ENCODE peak calls at places on chromosomes 6 and 20, in four cellular contexts. E is neuronal stem cell; T is CD8-positive, alpha-beta memory T cell; Y is uterus. L is an unnamed sample.

GRCh38 chr6:29737707-29738630 is 14.7 kb downstream of the HLA-F start:
- DNase-seq in E (peak; percentile 40), T (peak; percentile 59), Y (peak; percentile 68), L (peak; percentile 38)

GRCh38 chr6:136987526-136987925 is 57.2 kb downstream of the IL20RA start:
- DNase-seq in E (no peak), T (no peak), Y (no peak), L (no peak)

GRCh38 chr6:122180132-122180531 is 219.3 kb upstream of the HSF2 start:
- DNase-seq in E (no peak), T (no peak), Y (no peak), L (no peak)

GRCh38 chr6:2237001-2237400 is 8.4 kb downstream of the GMDS start:
- DNase-seq in E (no peak), T (no peak), Y (no peak), L (peak; percentile 47)

GRCh38 chr6:79719248-79719975 is 88.3 kb downstream of the SH3BGRL2 start:
- DNase-seq in E (no peak), T (no peak), Y (no peak), L (no peak)

GRCh38 chr20:10487354-10488115 is 52.4 kb downstream of the SLX4IP start:
- DNase-seq in E (no peak), T (no peak), Y (no peak), L (no peak)

GRCh38 chr6:125790403-125791150 is at the start of gene NCOA7:
- DNase-seq in E (peak; percentile 73), T (peak; percentile 73), Y (peak; percentile 78), L (peak; percentile 88)

GRCh38 chr20:19756756-19757486 is 1.1 kb upstream of the RIN2 start:
- DNase-seq in E (no peak), T (no peak), Y (no peak), L (no peak)

GRCh38 chr20:4573564-4574355 is 147.9 kb upstream of the PRND start:
- DNase-seq in E (no peak), T (no peak), Y (no peak), L (peak; percentile 86)

GRCh38 chr6:116764961-116765841 is at the start of gene FAM162B:
- DNase-seq in E (peak; percentile 40), T (no peak), Y (peak; percentile 24), L (no peak)

GRCh38 chr6:165844801-165845364 is 181.8 kb upstream of the PDE10A start:
- DNase-seq in E (no peak), T (no peak), Y (no peak), L (no peak)

GRCh38 chr6:53731906-53732636 is 62.7 kb upstream of the LRRC1 start:
- DNase-seq in E (no peak), T (no peak), Y (no peak), L (no peak)

GRCh38 chr6:37787216-37787615 is 32.3 kb upstream of the ZFAND3 start:
- DNase-seq in E (no peak), T (no peak), Y (no peak), L (no peak)

GRCh38 chr6:134689177-134689576 is 260.7 kb downstream of the ALDH8A1 start:
- DNase-seq in E (no peak), T (no peak), Y (no peak), L (no peak)

GRCh38 chr6:168676552-168677317 is 235.8 kb downstream of the SMOC2 start:
- DNase-seq in E (no peak), T (no peak), Y (peak; percentile 4), L (no peak)

GRCh38 chr6:2157441-2158127 is 87.8 kb downstream of the GMDS start:
- DNase-seq in E (no peak), T (no peak), Y (no peak), L (no peak)

GRCh38 chr6:33080127-33081089 is 4.6 kb downstream of the HLA-DPB1 start:
- DNase-seq in E (peak; percentile 65), T (no peak), Y (peak; percentile 79), L (no peak)

GRCh38 chr20:48547682-48548081 is 280.1 kb downstream of the PREX1 start:
- DNase-seq in E (no peak), T (no peak), Y (no peak), L (no peak)

GRCh38 chr20:51484141-51484815 is 58.2 kb downstream of the NFATC2 start:
- DNase-seq in E (no peak), T (no peak), Y (no peak), L (no peak)

GRCh38 chr6:105213272-105213671 is 33.5 kb upstream of the POPDC3 start:
- DNase-seq in E (no peak), T (no peak), Y (no peak), L (no peak)

GRCh38 chr20:62621251-62622110 is 20.8 kb upstream of the SLCO4A1 start:
- DNase-seq in E (no peak), T (no peak), Y (no peak), L (no peak)

GRCh38 chr6:170082067-170082466 is 208.8 kb downstream of the DLL1 start:
- DNase-seq in E (no peak), T (no peak), Y (no peak), L (peak; percentile 32)
- H3K9me3 ChIP-seq in E (no peaks in the 10 kb centered on the region), T (no peaks in the 10 kb centered on the region), Y (no peaks in the 10 kb centered on the region), L (peaks cover 24% of the 10 kb centered on the region)

DNA sequence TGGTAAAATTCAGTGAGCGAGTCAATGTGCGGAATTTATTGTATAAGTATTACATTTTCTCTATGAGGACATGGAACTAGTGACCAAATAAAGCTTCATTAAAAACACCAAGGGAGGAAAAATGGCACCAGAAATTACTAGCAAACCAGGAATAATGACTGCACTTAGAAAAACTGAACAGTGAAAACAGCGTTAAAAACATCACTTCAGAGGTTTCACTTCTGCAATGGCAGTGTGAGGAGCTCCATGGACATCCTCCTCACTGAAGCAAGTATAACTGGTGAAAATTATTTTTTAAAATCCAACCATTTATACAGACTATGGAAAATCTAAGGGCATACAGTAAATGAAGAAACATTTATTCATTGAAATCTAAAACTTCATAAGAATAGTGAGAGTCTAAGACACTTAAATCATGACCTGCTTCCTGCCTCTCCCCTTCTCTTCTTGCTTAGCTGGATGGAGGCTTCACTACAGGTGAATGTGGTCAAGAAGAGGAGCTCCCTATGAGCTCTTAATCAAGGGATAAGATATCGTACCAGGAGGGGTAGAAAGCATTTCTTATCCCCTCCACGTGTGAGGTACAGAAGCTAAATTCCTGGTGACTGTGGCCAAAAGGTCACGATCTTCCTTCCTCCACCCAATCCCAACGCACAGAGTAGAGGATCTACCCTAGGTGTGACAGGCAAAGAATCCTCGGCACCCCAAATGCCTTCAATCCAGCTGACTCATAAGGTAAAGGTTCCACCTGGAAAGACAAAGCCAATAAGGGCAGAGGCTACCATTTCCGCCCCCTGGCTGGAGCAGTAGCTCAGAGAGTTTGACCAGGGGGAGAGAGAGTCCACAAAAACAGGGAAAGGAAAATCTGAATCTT is 12.3 kb upstream of the ASF1A start:
- DNase-seq in E (no peak), T (no peak), Y (no peak), L (no peak)
- H3K4me1 ChIP-seq in E (peaks cover 2% of the 10 kb centered on the region), T (peaks cover 37% of the 10 kb centered on the region), Y (no peaks in the 10 kb centered on the region), L (peaks cover 9% of the 10 kb centered on the region)

GRCh38 chr6:357791-358341 is 33.7 kb upstream of the IRF4 start:
- DNase-seq in E (no peak), T (no peak), Y (no peak), L (no peak)
- H3K9me3 ChIP-seq in E (peaks cover 49% of the 10 kb centered on the region), T (no peaks in the 10 kb centered on the region), Y (no peaks in the 10 kb centered on the region), L (no peaks in the 10 kb centered on the region)

GRCh38 chr20:32112862-32113261 is 3.3 kb downstream of the TM9SF4 start:
- DNase-seq in E (no peak), T (no peak), Y (no peak), L (no peak)
- H3K4me1 ChIP-seq in E (peaks cover 1% of the 10 kb centered on the region), T (peaks cover 21% of the 10 kb centered on the region), Y (peaks cover 9% of the 10 kb centered on the region), L (peaks cover 10% of the 10 kb centered on the region)

DNA sequence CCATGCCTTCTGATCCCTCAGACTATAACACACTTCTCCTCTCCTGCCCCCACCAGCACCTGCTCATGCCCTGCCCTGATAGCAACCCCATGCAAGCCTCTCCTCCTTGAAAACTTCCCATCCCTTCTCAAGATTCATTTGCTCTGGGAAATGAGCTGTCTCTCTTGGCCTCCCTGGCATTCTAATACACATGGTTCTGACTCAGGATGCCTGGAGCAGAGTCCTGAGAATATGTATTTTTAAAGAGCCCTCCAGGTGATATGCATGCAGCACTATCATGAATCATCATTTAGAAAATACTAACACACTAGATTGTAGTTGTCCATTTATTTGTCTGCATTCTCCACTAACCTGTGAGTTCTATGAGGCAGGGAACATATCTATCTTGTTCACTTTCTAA is 26.6 kb downstream of the HDGFL1 start:
- DNase-seq in E (no peak), T (no peak), Y (no peak), L (no peak)
- H3K9me3 ChIP-seq in E (no peaks in the 10 kb centered on the region), T (no peaks in the 10 kb centered on the region), Y (no peaks in the 10 kb centered on the region), L (no peaks in the 10 kb centered on the region)

GRCh38 chr20:9204979-9205378 is 136.1 kb downstream of the PLCB4 start:
- DNase-seq in E (no peak), T (no peak), Y (no peak), L (no peak)
- H3K4me1 ChIP-seq in E (peaks cover 2% of the 10 kb centered on the region), T (no peaks in the 10 kb centered on the region), Y (no peaks in the 10 kb centered on the region), L (peaks cover 14% of the 10 kb centered on the region)

DNA sequence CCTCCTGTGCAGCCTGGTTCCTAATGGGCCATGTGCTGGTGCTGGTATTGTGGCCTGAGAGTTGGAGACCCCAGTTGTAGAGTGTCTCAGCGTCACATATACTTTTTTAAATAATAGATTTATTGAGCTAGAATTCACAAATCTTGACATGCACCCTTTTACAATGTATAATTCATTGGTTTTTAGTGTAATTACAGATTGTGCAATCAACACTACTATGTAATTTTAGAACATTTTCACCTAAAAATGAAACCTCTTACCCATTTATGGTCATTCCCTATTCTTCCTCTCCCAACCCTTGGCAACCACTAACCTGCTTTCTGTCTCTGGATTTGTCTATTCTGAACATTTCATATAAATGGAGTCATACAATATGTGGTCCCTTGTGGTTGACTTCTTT is 10.6 kb downstream of the PRIM2 start:
- DNase-seq in E (no peak), T (no peak), Y (no peak), L (no peak)
- H3K9me3 ChIP-seq in E (peaks cover 9% of the 10 kb centered on the region), T (no peaks in the 10 kb centered on the region), Y (peaks cover 15% of the 10 kb centered on the region), L (no peaks in the 10 kb centered on the region)